ENCODE peak calls at places on chromosomes 3 and 15, in eight cellular contexts. C is left ventricle myocardium superior; V is fibroblast of villous mesenchyme; E is activated CD4-positive, alpha-beta T cell treated with anti-CD3 and anti-CD28 coated beads, Interleukin-2, amount 50 U/mL, for 1 hour; L is Calu3; P is HEK293T; A is astrocyte of the spinal cord; N is GM13977. M is an unnamed sample.

GRCh38 chr3:14445773-14446172 is 43.4 kb downstream of the SLC6A6 start:
- DNase-seq in V (no peak), P (no peak), C (no peak), N (no peak), E (no peak), L (no peak), A (no peak), M (no peak)

GRCh38 chr3:67901681-67902080 is 247.3 kb upstream of the SUCLG2 start:
- DNase-seq in V (peak), P (no peak), C (no peak), N (no peak), L (no peak), A (no peak), E (no peak), M (no peak)

GRCh38 chr15:41661529-41662225 is 1.5 kb downstream of the MGA start:
- DNase-seq in N (peak), C (peak), E (peak), P (peak), V (peak), L (peak), A (peak), M (peak)

GRCh38 chr15:98955331-98955730 is 52.3 kb downstream of the PGPEP1L start:
- DNase-seq in L (no peak), A (no peak), V (no peak), N (no peak), C (peak), P (no peak), E (no peak), M (no peak)

GRCh38 chr3:125957674-125958510 is 11.1 kb upstream of the ROPN1B start:
- DNase-seq in L (no peak), V (no peak), P (no peak), C (peak), N (no peak), E (no peak), A (no peak), M (no peak)

GRCh38 chr3:127365383-127365782 is 77.5 kb upstream of the PRR20G start:
- DNase-seq in E (no peak), P (no peak), C (no peak), N (no peak), L (no peak), V (no peak), A (no peak), M (no peak)

GRCh38 chr3:54191997-54192396 is 69.6 kb downstream of the CACNA2D3 start:
- DNase-seq in C (no peak), L (no peak), E (no peak), P (no peak), A (no peak), N (no peak), V (no peak), M (no peak)

GRCh38 chr3:119025390-119025789 is 9.3 kb downstream of the IGSF11 start:
- DNase-seq in A (no peak), N (no peak), E (no peak), V (no peak), L (no peak), P (no peak), C (no peak), M (no peak)

GRCh38 chr3:175940243-175940642 is 1081.1 kb downstream of the NAALADL2 start:
- DNase-seq in L (peak), N (no peak), V (no peak), C (no peak), A (peak), E (no peak), P (no peak), M (no peak)

GRCh38 chr3:98956008-98956407 is 54.5 kb upstream of the DCBLD2 start:
- DNase-seq in C (no peak), N (no peak), E (no peak), V (no peak), L (no peak), A (no peak), P (no peak), M (no peak)

GRCh38 chr15:73794501-73795133 is 41.5 kb upstream of the INSYN1 start:
- DNase-seq in P (no peak), C (no peak), E (no peak), A (peak), L (no peak), N (no peak), V (no peak), M (no peak)

GRCh38 chr15:38042707-38043445 is 108.4 kb downstream of the TMCO5A start:
- DNase-seq in L (no peak), N (no peak), A (no peak), P (no peak), C (no peak), V (peak), E (no peak), M (no peak)

GRCh38 chr3:187919535-187919934 is 174.3 kb upstream of the BCL6 start:
- DNase-seq in N (no peak), E (no peak), A (no peak), C (no peak), P (no peak), V (no peak), L (no peak), M (no peak)

GRCh38 chr3:39962566-39962965 is 153.2 kb downstream of the MYRIP start:
- DNase-seq in P (no peak), E (no peak), C (no peak), A (peak), V (no peak), L (no peak), N (no peak), M (peak)

GRCh38 chr3:53525765-53526761 is 31.7 kb downstream of the CACNA1D start:
- DNase-seq in C (no peak), V (no peak), L (no peak), P (no peak), N (no peak), E (no peak), A (no peak), M (no peak)

GRCh38 chr3:12984023-12984823 is 89.0 kb downstream of the IQSEC1 start:
- DNase-seq in L (peak), E (peak), A (peak), V (peak), C (peak), N (peak), P (peak), M (peak)

GRCh38 chr15:45120081-45120972 is 6.2 kb downstream of the DUOXA2 start:
- DNase-seq in A (no peak), C (no peak), L (no peak), V (no peak), N (no peak), E (no peak), P (no peak), M (no peak)

GRCh38 chr3:150202696-150203095 is 205.4 kb upstream of the TSC22D2 start:
- DNase-seq in N (no peak), V (no peak), P (no peak), L (no peak), A (no peak), C (no peak), E (no peak), M (no peak)

GRCh38 chr15:63015618-63016017 is 26.9 kb upstream of the TPM1 start:
- DNase-seq in C (no peak), A (peak), L (peak), P (no peak), N (no peak), E (no peak), V (peak), M (no peak)

GRCh38 chr3:117587416-117587815 is 877.8 kb downstream of the TUSC7 start:
- DNase-seq in N (no peak), P (no peak), L (no peak), E (no peak), V (no peak), C (no peak), A (no peak), M (no peak)

GRCh38 chr15:99564221-99565030 is 1.4 kb upstream of the MEF2A start:
- DNase-seq in C (peak), E (no peak), A (peak), P (peak), L (no peak), N (peak), V (peak), M (peak)

GRCh38 chr3:44339181-44339741 is 695 bp downstream of the TCAIM start:
- DNase-seq in P (no peak), E (no peak), C (no peak), A (peak), V (no peak), N (no peak), L (no peak), M (no peak)

M was measured in astrocyte of the cerebellum.